ENCODE peak calls at places on chromosome 12, in ten cellular contexts. R, Z, W, Q, D, P, V, K, H and N are unnamed samples.

GRCh38 chr12:123150273-123150803 is 552 bp downstream of the PITPNM2 start:
- DNase-seq in R (peak; percentile 17), Z (no peak), W (no peak), Q (no peak), D (peak; percentile 63), P (no peak), V (no peak), K (no peak), H (no peak), N (no peak)

GRCh38 chr12:121858318-121858661 is 369 bp downstream of the HPD start:
- DNase-seq in R (no peak), Z (no peak), W (no peak), Q (no peak), D (no peak), P (no peak), V (no peak), K (no peak), H (no peak), N (no peak)

GRCh38 chr12:10226086-10226485 is 13.4 kb downstream of the GABARAPL1 start:
- DNase-seq in R (no peak), Z (no peak), W (no peak), Q (no peak), D (no peak), P (peak; percentile 24), V (no peak), K (no peak), H (no peak), N (no peak)

GRCh38 chr12:132150780-132151144 is 6.5 kb downstream of the NOC4L start:
- DNase-seq in R (no peak), Z (no peak), W (no peak), Q (no peak), D (peak; percentile 7), P (no peak), V (no peak), K (no peak), H (no peak), N (no peak)

GRCh38 chr12:79920421-79921238 is 14.3 kb downstream of the PPP1R12A start:
- DNase-seq in R (no peak), Z (no peak), W (no peak), Q (no peak), D (no peak), P (no peak), V (no peak), K (no peak), H (no peak), N (no peak)

GRCh38 chr12:54075974-54076373 is 22.3 kb downstream of the HOXC4 start:
- DNase-seq in R (no peak), Z (no peak), W (no peak), Q (no peak), D (no peak), P (no peak), V (no peak), K (no peak), H (no peak), N (peak; percentile 85)

GRCh38 chr12:21650997-21651396 is 6.6 kb downstream of the LDHB start:
- DNase-seq in R (no peak), Z (no peak), W (no peak), Q (no peak), D (no peak), P (no peak), V (no peak), K (no peak), H (no peak), N (no peak)

GRCh38 chr12:117679776-117680175 is 289.0 kb downstream of the KSR2 start:
- DNase-seq in R (no peak), Z (peak; percentile 38), W (no peak), Q (no peak), D (no peak), P (no peak), V (no peak), K (no peak), H (no peak), N (no peak)

GRCh38 chr12:78194448-78194847 is 363.8 kb downstream of the NAV3 start:
- DNase-seq in R (no peak), Z (peak; percentile 97), W (no peak), Q (no peak), D (no peak), P (no peak), V (no peak), K (peak; percentile 98), H (peak; percentile 69), N (no peak)

GRCh38 chr12:89352242-89352491 is 134 bp downstream of the DUSP6 start:
- DNase-seq in R (no peak), Z (no peak), W (no peak), Q (no peak), D (no peak), P (no peak), V (no peak), K (no peak), H (no peak), N (no peak)

GRCh38 chr12:77888611-77889010 is 57.9 kb downstream of the NAV3 start:
- DNase-seq in R (no peak), Z (peak; percentile 84), W (no peak), Q (no peak), D (no peak), P (no peak), V (no peak), K (peak; percentile 88), H (peak; percentile 20), N (no peak)

GRCh38 chr12:29714966-29715365 is 68.8 kb downstream of the TMTC1 start:
- DNase-seq in R (no peak), Z (no peak), W (no peak), Q (no peak), D (no peak), P (no peak), V (no peak), K (no peak), H (no peak), N (no peak)

GRCh38 chr12:113143959-113144358 is 5.6 kb upstream of the CFAP73 start:
- DNase-seq in R (no peak), Z (no peak), W (no peak), Q (no peak), D (no peak), P (no peak), V (no peak), K (no peak), H (no peak), N (no peak)

GRCh38 chr12:7054925-7055324 is 5.6 kb upstream of the C1S start:
- DNase-seq in R (no peak), Z (no peak), W (no peak), Q (no peak), D (no peak), P (no peak), V (no peak), K (no peak), H (no peak), N (no peak)

GRCh38 chr12:94089891-94090290 is 58.5 kb upstream of the PLXNC1 start:
- DNase-seq in R (no peak), Z (peak; percentile 66), W (no peak), Q (no peak), D (no peak), P (no peak), V (no peak), K (peak; percentile 43), H (no peak), N (no peak)

GRCh38 chr12:128933039-128933438 is 79.8 kb downstream of the GLT1D1 start:
- DNase-seq in R (no peak), Z (no peak), W (no peak), Q (no peak), D (no peak), P (no peak), V (no peak), K (no peak), H (no peak), N (no peak)

GRCh38 chr12:28830491-28830890 is 318.6 kb upstream of the FAR2 start:
- DNase-seq in R (no peak), Z (no peak), W (no peak), Q (no peak), D (no peak), P (no peak), V (no peak), K (no peak), H (no peak), N (peak; percentile 77)

GRCh38 chr12:79001404-79001803 is 136.8 kb downstream of the SYT1 start:
- DNase-seq in R (no peak), Z (no peak), W (peak; percentile 56), Q (no peak), D (no peak), P (no peak), V (no peak), K (no peak), H (no peak), N (no peak)

GRCh38 chr12:120000556-120000955 is 11.5 kb downstream of the BICDL1 start:
- DNase-seq in R (no peak), Z (no peak), W (no peak), Q (no peak), D (no peak), P (no peak), V (no peak), K (no peak), H (no peak), N (no peak)

GRCh38 chr12:51320695-51321320 is 3.2 kb downstream of the BIN2 start:
- DNase-seq in R (no peak), Z (peak; percentile 26), W (no peak), Q (no peak), D (no peak), P (no peak), V (no peak), K (peak; percentile 31), H (peak; percentile 63), N (peak; percentile 85)

GRCh38 chr12:110536834-110537604 is 34.9 kb downstream of the RAD9B start:
- DNase-seq in R (no peak), Z (no peak), W (no peak), Q (no peak), D (no peak), P (no peak), V (no peak), K (no peak), H (no peak), N (no peak)

GRCh38 chr12:4069046-4070010 is 196.1 kb upstream of the PARP11 start:
- DNase-seq in R (no peak), Z (no peak), W (no peak), Q (no peak), D (no peak), P (no peak), V (no peak), K (peak; percentile 26), H (no peak), N (no peak)

GRCh38 chr12:8992086-8992409 is 2.7 kb downstream of the KLRG1 start:
- DNase-seq in R (peak; percentile 21), Z (no peak), W (no peak), Q (no peak), D (no peak), P (no peak), V (no peak), K (no peak), H (no peak), N (no peak)

GRCh38 chr12:132783917-132784531 is 22.4 kb upstream of the ANKLE2 start:
- DNase-seq in R (no peak), Z (no peak), W (no peak), Q (no peak), D (no peak), P (no peak), V (peak; percentile 29), K (no peak), H (no peak), N (no peak)

GRCh38 chr12:26277511-26278246 is 82.3 kb downstream of the SSPN start:
- DNase-seq in R (no peak), Z (peak; percentile 81), W (no peak), Q (no peak), D (no peak), P (no peak), V (no peak), K (no peak), H (no peak), N (no peak)

GRCh38 chr12:47021298-47021697 is 58.1 kb upstream of the PCED1B start:
- DNase-seq in R (no peak), Z (peak; percentile 93), W (peak; percentile 59), Q (no peak), D (no peak), P (peak; percentile 66), V (peak; percentile 56), K (peak; percentile 95), H (peak; percentile 91), N (peak; percentile 46)

GRCh38 chr12:97404549-97404948 is 58.1 kb upstream of the RMST start:
- DNase-seq in R (no peak), Z (peak; percentile 21), W (peak; percentile 67), Q (no peak), D (no peak), P (peak; percentile 53), V (peak; percentile 7), K (peak; percentile 20), H (no peak), N (peak; percentile 76)

GRCh38 chr12:89525002-89525823 is 617 bp upstream of the GALNT4 start:
- DNase-seq in R (peak; percentile 52), Z (peak; percentile 29), W (no peak), Q (peak; percentile 12), D (peak; percentile 44), P (peak; percentile 36), V (no peak), K (peak; percentile 24), H (no peak), N (no peak)